ENCODE peak calls at places on chromosomes 2 and 18, in eight cellular contexts. P is fibroblast of villous mesenchyme; C is type B pancreatic cell; D is activated CD4-positive, CD25-positive, alpha-beta regulatory T cell; V is ELR; F is adrenal gland; J is endothelial cell; H is H54. E is an unnamed sample.
A peak's percentile ranks its signal among the peaks of the same experiment; 100 is the strongest.

GRCh38 chr2:165016772-165017411 is 61.6 kb upstream of the SLC38A11 start:
- DNase-seq in D (no peak), H (peak; percentile 6), C (no peak), J (peak; percentile 39), V (peak; percentile 67), P (peak; percentile 30), F (peak; percentile 36), E (no peak)

GRCh38 chr2:109374548-109375130 is 239.1 kb downstream of the SEPTIN10 start:
- DNase-seq in J (peak; percentile 2), D (no peak), H (no peak), P (no peak), V (no peak), F (peak; percentile 50), C (peak; percentile 39), E (no peak)

GRCh38 chr18:40019797-40020392 is 1935.1 kb upstream of the PIK3C3 start:
- DNase-seq in J (no peak), H (no peak), V (no peak), C (no peak), P (no peak), D (no peak), F (no peak), E (no peak)

GRCh38 chr2:223723954-223724411 is 113.4 kb downstream of the AP1S3 start:
- DNase-seq in P (peak; percentile 28), D (no peak), H (no peak), F (no peak), V (no peak), J (no peak), C (no peak), E (no peak)

GRCh38 chr2:212901604-212902275 is 249.7 kb downstream of the IKZF2 start:
- DNase-seq in V (no peak), P (no peak), D (no peak), F (no peak), C (no peak), J (no peak), H (no peak), E (no peak)

GRCh38 chr2:189548686-189549439 is 31.7 kb downstream of the SLC40A1 start:
- DNase-seq in V (peak; percentile 22), P (peak; percentile 40), D (no peak), C (no peak), J (no peak), H (no peak), F (no peak), E (no peak)

GRCh38 chr2:66772618-66773017 is 337.7 kb downstream of the MEIS1 start:
- DNase-seq in P (no peak), H (no peak), D (no peak), C (no peak), F (no peak), V (peak; percentile 6), J (no peak), E (no peak)

GRCh38 chr2:138476940-138477339 is 24.6 kb upstream of the SPOPL start:
- DNase-seq in V (no peak), D (no peak), C (no peak), J (no peak), H (no peak), P (no peak), F (no peak), E (no peak)

GRCh38 chr2:232333361-232334135 is 45.0 kb upstream of the ALPP start:
- DNase-seq in V (peak; percentile 33), C (no peak), F (peak; percentile 14), J (peak; percentile 72), H (no peak), D (no peak), P (peak; percentile 11), E (no peak)

GRCh38 chr2:44895061-44895460 is 46.4 kb upstream of the SIX3 start:
- DNase-seq in J (no peak), V (no peak), F (no peak), H (no peak), C (no peak), D (no peak), P (no peak), E (no peak)

GRCh38 chr18:70181015-70181414 is 24.5 kb downstream of the RTTN start:
- DNase-seq in H (peak; percentile 16), J (no peak), V (peak; percentile 92), F (no peak), C (no peak), P (peak; percentile 40), D (no peak), E (peak; percentile 86)

GRCh38 chr2:132798334-132798733 is 128.3 kb upstream of the LYPD1 start:
- DNase-seq in F (no peak), C (no peak), J (no peak), P (no peak), D (no peak), V (peak; percentile 16), H (no peak), E (no peak)

GRCh38 chr2:212136216-212136795 is 402.3 kb downstream of the ERBB4 start:
- DNase-seq in V (no peak), J (no peak), H (no peak), C (no peak), P (no peak), F (no peak), D (no peak), E (no peak)

GRCh38 chr2:11498543-11499034 is 32.6 kb upstream of the E2F6 start:
- DNase-seq in J (no peak), P (no peak), F (peak; percentile 95), D (no peak), H (peak; percentile 41), C (peak; percentile 62), V (no peak), E (no peak)

GRCh38 chr2:237190958-237191692 is 105.4 kb downstream of the COPS8 start:
- DNase-seq in D (no peak), P (no peak), F (no peak), H (no peak), V (no peak), C (no peak), J (no peak), E (no peak)

GRCh38 chr2:15158117-15158516 is 403.0 kb downstream of the NBAS start:
- DNase-seq in F (no peak), V (no peak), D (no peak), P (no peak), J (no peak), H (no peak), C (no peak), E (no peak)

GRCh38 chr2:215692387-215693079 is 256.7 kb upstream of the FN1 start:
- DNase-seq in H (no peak), D (no peak), P (peak; percentile 42), C (no peak), V (peak; percentile 79), J (no peak), F (no peak), E (no peak)

E was measured in retinal pigment epithelial cell.